ENCODE peak calls at places on chromosome 6, in five cellular contexts. Z, I, W, L and G are unnamed samples.

GRCh38 chr6:64334646-64335045 is 699.0 kb downstream of the PHF3 start:
- DNase-seq in Z (no peak), L (no peak), I (no peak), W (peak), G (no peak)

GRCh38 chr6:12113190-12113578 is 101.1 kb downstream of the HIVEP1 start:
- DNase-seq in W (peak), L (no peak), I (no peak), Z (no peak), G (peak)

GRCh38 chr6:33314515-33314942 is 651 bp upstream of the TAPBP start:
- DNase-seq in L (peak), Z (no peak), W (peak), I (peak), G (peak)

GRCh38 chr6:30635834-30636233 is 9.2 kb downstream of the ATAT1 start:
- DNase-seq in W (no peak), Z (no peak), L (no peak), I (no peak), G (no peak)

GRCh38 chr6:168192901-168193815 is 114.1 kb upstream of the FRMD1 start:
- DNase-seq in L (peak), I (peak), W (no peak), Z (no peak), G (no peak)

GRCh38 chr6:43306086-43306485 is 2.5 kb downstream of the CRIP3 start:
- DNase-seq in I (no peak), W (no peak), L (no peak), Z (no peak), G (no peak)

GRCh38 chr6:85129881-85130280 is 320.0 kb upstream of the NT5E start:
- DNase-seq in Z (no peak), W (peak), I (no peak), L (no peak), G (no peak)

GRCh38 chr6:28003661-28004060 is 46.6 kb downstream of the OR2B6 start:
- DNase-seq in W (no peak), L (no peak), Z (no peak), I (no peak), G (no peak)

GRCh38 chr6:42135722-42136121 is 6.7 kb downstream of the C6orf132 start:
- DNase-seq in L (no peak), Z (no peak), I (no peak), W (no peak), G (no peak)

GRCh38 chr6:115356371-115356770 is 704.3 kb downstream of the FRK start:
- DNase-seq in Z (no peak), L (no peak), W (no peak), I (no peak), G (no peak)

GRCh38 chr6:45231660-45232059 is 96.5 kb upstream of the RUNX2 start:
- DNase-seq in Z (no peak), W (no peak), L (no peak), I (no peak), G (no peak)

GRCh38 chr6:122428781-122429180 is 29.3 kb downstream of the HSF2 start:
- DNase-seq in I (no peak), W (no peak), L (no peak), Z (no peak), G (no peak)

GRCh38 chr6:118650500-118651281 is 700 bp downstream of the CEP85L start:
- DNase-seq in Z (peak), W (peak), I (peak), L (peak), G (peak)

GRCh38 chr6:117951783-117952182 is 44.7 kb downstream of the SLC35F1 start:
- DNase-seq in L (peak), W (no peak), Z (peak), I (peak), G (no peak)

GRCh38 chr6:46879003-46879402 is 42.7 kb downstream of the ADGRF5 start:
- DNase-seq in I (no peak), Z (no peak), L (no peak), W (no peak), G (no peak)

GRCh38 chr6:47103931-47104330 is 61.8 kb upstream of the ADGRF1 start:
- DNase-seq in W (peak), L (no peak), Z (no peak), I (no peak), G (peak)

GRCh38 chr6:89122625-89123024 is 4.8 kb upstream of the SRSF12 start:
- DNase-seq in I (no peak), L (no peak), Z (no peak), W (peak), G (peak)

GRCh38 chr6:16318538-16318937 is 80.2 kb downstream of the GMPR start:
- DNase-seq in L (no peak), I (no peak), W (peak), Z (no peak), G (peak)

GRCh38 chr6:46451343-46451742 is 39.9 kb downstream of the RCAN2 start:
- DNase-seq in Z (no peak), I (no peak), W (peak), L (no peak), G (peak)

GRCh38 chr6:76416821-76417605 is 344.6 kb upstream of the IMPG1 start:
- DNase-seq in L (no peak), I (no peak), W (no peak), Z (no peak), G (no peak)

GRCh38 chr6:69162811-69163210 is 527.7 kb downstream of the ADGRB3 start:
- DNase-seq in W (no peak), I (no peak), Z (no peak), L (no peak), G (no peak)

GRCh38 chr6:112202639-112203341 is 51.6 kb downstream of the LAMA4 start:
- DNase-seq in L (no peak), I (no peak), Z (no peak), W (no peak), G (peak)

GRCh38 chr6:169968541-169969270 is 217.3 kb downstream of the ERMARD start:
- DNase-seq in Z (no peak), I (no peak), L (no peak), W (no peak), G (no peak)

GRCh38 chr6:144064402-144064830 is 31.0 kb downstream of the SF3B5 start:
- DNase-seq in I (peak), Z (peak), W (no peak), L (peak), G (no peak)

GRCh38 chr6:28977351-28978136 is 27.6 kb downstream of the ZNF311 start:
- DNase-seq in L (no peak), I (peak), W (peak), Z (no peak), G (peak)

GRCh38 chr6:132731086-132731485 is 17.2 kb upstream of the VNN1 start:
- DNase-seq in Z (no peak), L (no peak), W (peak), I (no peak), G (peak)

GRCh38 chr6:109308018-109308492 is 74.2 kb downstream of the CD164 start:
- DNase-seq in L (no peak), I (no peak), W (peak), Z (no peak), G (peak)

DNA sequence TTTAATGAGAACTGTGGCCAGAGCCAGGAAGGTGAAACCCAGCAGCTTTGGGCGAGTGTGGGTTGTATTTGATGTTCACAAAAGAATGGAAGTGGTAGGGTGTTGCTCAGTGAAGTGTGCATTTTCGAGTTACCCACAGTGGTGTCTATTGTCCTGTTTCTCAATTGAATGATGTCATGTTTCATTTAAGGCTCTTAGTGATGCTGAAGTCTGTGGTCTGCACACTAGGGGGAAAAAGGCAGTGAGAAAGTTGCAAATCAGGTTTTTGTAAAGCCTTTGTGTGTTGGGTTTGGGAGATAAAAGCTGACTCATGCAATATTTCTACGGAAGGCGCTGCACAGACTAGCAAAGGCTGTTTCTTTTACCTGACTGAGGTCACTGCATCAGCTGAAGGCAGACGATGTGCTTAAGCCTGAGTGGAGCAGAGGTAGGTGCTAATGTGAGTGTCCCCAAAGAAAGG is 121.1 kb downstream of the PLEKHG1 start:
- DNase-seq in W (no peak), L (no peak), Z (peak), I (no peak), G (no peak)
- H3K14ac ChIP-seq in W (no peak), L (no peak), Z (no peak), I (peak), G (no peak)

GRCh38 chr6:26217714-26218075 is 130.5 kb downstream of the HFE start:
- DNase-seq in Z (no peak), I (peak), L (no peak), W (no peak), G (peak)
- H3K4me2 ChIP-seq in Z (peak), I (peak), L (peak), W (peak), G (peak)

DNA sequence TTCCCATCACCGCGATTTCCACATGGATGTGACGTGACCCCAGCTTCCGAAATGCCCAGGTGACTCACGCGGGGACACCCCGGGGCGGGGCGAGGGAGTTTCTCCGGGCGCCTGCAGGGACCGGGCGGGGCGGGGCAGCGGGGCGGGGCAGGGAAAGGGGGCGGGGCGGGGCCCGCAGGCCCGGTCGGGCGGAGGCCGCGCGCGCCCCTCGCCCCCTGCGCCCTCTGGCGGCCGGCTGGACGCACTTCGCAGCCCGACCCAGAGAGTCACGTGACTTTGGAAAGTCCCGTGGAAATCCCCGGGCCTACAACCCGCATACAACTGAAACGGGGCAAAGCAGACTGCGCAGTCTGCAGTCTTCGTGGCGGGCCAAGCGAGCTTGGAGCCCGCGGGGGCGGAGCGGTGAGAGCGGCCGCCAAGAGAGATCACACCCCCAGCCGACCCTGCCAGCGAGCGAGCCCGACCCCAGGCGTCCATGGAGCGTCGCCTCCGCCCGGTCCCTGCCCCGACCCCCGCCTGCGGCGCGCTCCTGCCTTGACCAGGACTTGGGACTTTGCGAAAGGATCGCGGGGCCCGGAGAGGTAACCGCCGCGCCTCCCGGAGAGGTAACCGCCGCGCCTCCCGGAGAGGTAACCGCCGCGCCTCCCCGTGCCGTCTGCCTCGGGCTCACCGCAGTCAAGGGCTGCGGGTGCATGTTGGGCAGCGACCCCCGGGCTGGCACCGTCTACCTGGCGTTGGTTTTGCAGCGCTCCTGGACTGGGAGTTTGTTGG is at the start of gene TNFAIP3:
- DNase-seq in I (peak), L (peak), W (peak), Z (peak), G (peak)
- H3K14ac ChIP-seq in I (peak), L (no peak), W (peak), Z (no peak), G (no peak)

GRCh38 chr6:163180874-163181541 is 233.5 kb upstream of the QKI start:
- DNase-seq in L (peak), Z (peak), I (peak), W (no peak), G (peak)
- H3K4me2 ChIP-seq in L (no peak), Z (no peak), I (no peak), W (no peak), G (peak)

DNA sequence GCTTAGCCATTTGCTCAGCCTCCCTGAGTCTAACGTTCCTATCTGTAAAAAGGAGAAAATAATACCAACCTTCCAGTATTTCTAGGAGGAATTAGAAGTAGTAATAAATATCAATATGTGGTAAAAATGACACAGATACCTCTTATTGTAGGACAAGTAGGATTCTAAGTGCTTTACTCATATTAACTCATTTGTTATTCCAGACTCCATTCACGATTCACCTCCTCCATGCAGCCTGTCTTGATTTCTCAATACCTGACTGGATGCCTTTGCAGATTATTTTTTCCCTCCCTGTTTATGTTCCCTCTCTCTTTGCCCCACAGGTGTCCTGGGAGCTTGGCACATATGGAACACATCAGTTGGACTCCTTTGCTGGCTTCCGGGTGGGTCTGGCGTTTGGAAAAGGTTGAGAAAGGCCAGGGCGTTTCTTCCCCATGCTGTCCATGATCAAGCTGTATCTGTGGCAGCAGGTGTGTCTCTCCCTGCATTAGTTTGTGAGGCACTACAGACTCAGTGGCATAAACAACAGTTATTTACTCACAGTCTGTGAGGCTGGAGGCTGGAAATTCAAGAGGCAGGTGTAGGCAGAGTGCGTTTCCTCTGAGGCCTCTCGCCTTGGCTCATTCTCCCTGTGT is 10.7 kb upstream of the DUSP22 start:
- DNase-seq in I (no peak), W (no peak), Z (no peak), L (no peak), G (no peak)
- H3K14ac ChIP-seq in I (no peak), W (no peak), Z (no peak), L (no peak), G (no peak)

GRCh38 chr6:53866231-53866630 is 71.4 kb downstream of the LRRC1 start:
- DNase-seq in I (no peak), L (no peak), Z (no peak), W (peak), G (no peak)

GRCh38 chr6:53861543-53861942 is 66.7 kb downstream of the LRRC1 start:
- DNase-seq in Z (no peak), W (no peak), I (no peak), L (no peak), G (no peak)

GRCh38 chr6:53858913-53859312 is 64.1 kb downstream of the LRRC1 start:
- DNase-seq in W (no peak), I (no peak), Z (no peak), L (no peak), G (no peak)

GRCh38 chr6:53860511-53860910 is 65.7 kb downstream of the LRRC1 start:
- DNase-seq in Z (no peak), W (no peak), L (no peak), I (no peak), G (no peak)

GRCh38 chr6:53862517-53863457 is 68.0 kb downstream of the LRRC1 start:
- DNase-seq in W (peak), Z (no peak), L (no peak), I (no peak), G (no peak)
- H3K4me2 ChIP-seq in W (peak), Z (no peak), L (no peak), I (no peak), G (no peak)

GRCh38 chr6:137233561-137234504 is 14.6 kb upstream of the IFNGR1 start:
- DNase-seq in I (no peak), L (no peak), Z (no peak), W (peak), G (peak)
- H3K14ac ChIP-seq in I (no peak), L (no peak), Z (no peak), W (peak), G (no peak)

DNA sequence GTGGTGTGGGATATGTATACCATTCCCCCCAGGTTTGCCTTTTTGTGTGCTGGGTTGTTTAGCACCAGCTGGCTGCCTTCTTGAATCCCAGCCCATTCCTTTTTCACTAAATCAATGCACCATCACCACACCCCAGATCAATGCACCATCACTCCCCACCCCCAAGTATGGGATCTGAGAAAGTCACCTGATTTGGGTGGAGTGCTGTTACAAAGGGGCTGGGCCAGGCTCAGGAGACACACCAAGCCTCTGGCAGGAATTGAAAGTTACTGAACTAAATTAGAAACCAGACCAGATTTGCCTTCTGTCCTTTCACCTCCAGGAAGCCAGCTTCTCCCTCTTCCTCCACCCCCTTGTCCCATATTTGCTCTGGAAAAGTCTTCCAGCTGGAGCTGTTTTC is 19.6 kb upstream of the PKHD1 start:
- DNase-seq in L (no peak), Z (no peak), W (no peak), I (no peak), G (no peak)
- H3K4me2 ChIP-seq in L (no peak), Z (no peak), W (no peak), I (no peak), G (no peak)

GRCh38 chr6:163122365-163122764 is 292.2 kb upstream of the QKI start:
- DNase-seq in W (no peak), I (no peak), L (no peak), Z (no peak), G (no peak)
- H3K14ac ChIP-seq in W (no peak), I (no peak), L (no peak), Z (no peak), G (no peak)